ENCODE peak calls at places on chromosomes 4 and X, in five cellular contexts. S is AG09309; O is stimulated activated CD8-positive, alpha-beta memory T cell treated with anti-CD3 and anti-CD28 coated beads, Interleukin-12 subunit alpha, Interleukin-12 subunit beta, amount 100 ng/mL, for 4 hours; E is NCI-H1105; V is GM20000. K is an unnamed sample.

GRCh38 chr4:126172126-126172525 is 857.4 kb downstream of the FAT4 start:
- DNase-seq in O (no peak), V (no peak), S (no peak), E (no peak), K (no peak)

GRCh38 chrX:40175416-40176255 is 77.9 kb upstream of the BCOR start:
- DNase-seq in V (peak), E (peak), S (no peak), O (peak), K (peak)

GRCh38 chrX:41273638-41274037 is 60.3 kb upstream of the DDX3X start:
- DNase-seq in O (no peak), E (no peak), S (no peak), V (no peak), K (no peak)

GRCh38 chr4:34633216-34633615 is 1611.1 kb downstream of the ARAP2 start:
- DNase-seq in S (no peak), V (no peak), O (no peak), E (no peak), K (peak)

GRCh38 chrX:13966071-13966850 is 63.4 kb downstream of the GEMIN8 start:
- DNase-seq in S (no peak), E (no peak), O (no peak), V (no peak), K (no peak)

GRCh38 chr4:126346654-126347053 is 1031.9 kb downstream of the FAT4 start:
- DNase-seq in S (no peak), E (no peak), V (no peak), O (no peak), K (no peak)

GRCh38 chr4:64125354-64125753 is 283.9 kb downstream of the TECRL start:
- DNase-seq in S (no peak), O (no peak), E (no peak), V (no peak), K (no peak)

GRCh38 chr4:38034986-38035882 is 75.0 kb downstream of the PTTG2 start:
- DNase-seq in E (peak), V (peak), S (peak), O (no peak), K (peak)

GRCh38 chr4:82865592-82865991 is 25.4 kb downstream of the SEC31A start:
- DNase-seq in V (no peak), O (no peak), S (peak), E (no peak), K (no peak)

GRCh38 chrX:111086521-111087127 is 9.4 kb upstream of the PAK3 start:
- DNase-seq in E (peak), O (no peak), V (no peak), S (no peak), K (peak)

GRCh38 chr4:97720869-97721432 is 422.3 kb downstream of the STPG2 start:
- DNase-seq in O (no peak), S (no peak), V (no peak), E (peak), K (no peak)

GRCh38 chr4:176422511-176422910 is 102.7 kb downstream of the SPCS3 start:
- DNase-seq in V (no peak), O (no peak), E (no peak), S (no peak), K (no peak)

GRCh38 chr4:85756938-85757337 is 282.0 kb downstream of the ARHGAP24 start:
- DNase-seq in V (peak), E (no peak), S (no peak), O (no peak), K (peak)

GRCh38 chr4:141654098-141654497 is 17.7 kb downstream of the IL15 start:
- DNase-seq in E (no peak), S (no peak), O (no peak), V (no peak), K (peak)

GRCh38 chr4:152045781-152046571 is 285.2 kb upstream of the GATB start:
- DNase-seq in E (no peak), V (peak), S (no peak), O (no peak), K (peak)

GRCh38 chrX:44062842-44063241 is 89.7 kb upstream of the NDP start:
- DNase-seq in O (no peak), V (no peak), S (no peak), E (no peak), K (no peak)

GRCh38 chrX:56113785-56114436 is 118.2 kb upstream of the KLF8 start:
- DNase-seq in O (no peak), E (no peak), V (no peak), S (no peak), K (no peak)

GRCh38 chr4:77197361-77197760 is 40.4 kb downstream of the CCNG2 start:
- DNase-seq in S (no peak), E (no peak), V (no peak), O (no peak), K (no peak)

GRCh38 chr4:25903905-25904747 is 9.9 kb upstream of the SMIM20 start:
- DNase-seq in S (no peak), E (no peak), V (no peak), O (no peak), K (no peak)

GRCh38 chr4:13476915-13477314 is 7.2 kb downstream of the RAB28 start:
- DNase-seq in V (no peak), S (peak), E (no peak), O (no peak), K (no peak)

GRCh38 chrX:147550217-147550616 is 361.5 kb upstream of the FMR1 start:
- DNase-seq in O (no peak), V (no peak), E (peak), S (no peak), K (no peak)

GRCh38 chrX:13285229-13285628 is 34.6 kb downstream of the ATXN3L start:
- DNase-seq in E (no peak), V (no peak), O (no peak), S (no peak), K (no peak)

GRCh38 chrX:120419465-120419864 is 49.6 kb downstream of the LAMP2 start:
- DNase-seq in O (no peak), V (no peak), S (no peak), E (no peak), K (no peak)

GRCh38 chr4:154143720-154144119 is 347.9 kb downstream of the DCHS2 start:
- DNase-seq in S (no peak), E (no peak), V (no peak), O (no peak), K (no peak)

GRCh38 chr4:158521490-158522111 is at the start of gene RXFP1:
- DNase-seq in O (no peak), E (no peak), V (no peak), S (no peak), K (no peak)

GRCh38 chr4:48985976-48986653 is at the start of gene CWH43:
- DNase-seq in S (no peak), V (no peak), O (no peak), E (no peak), K (no peak)

GRCh38 chr4:182492456-182492855 is 249.3 kb downstream of the TENM3 start:
- DNase-seq in V (no peak), S (peak), E (no peak), O (no peak), K (peak)

K was measured in cardiac muscle cell.